ENCODE peak calls at places on chromosomes 16 and 17, in five cellular contexts. One of them, this sample, is unnamed.

GRCh38 chr16:86354641-86355040 is 155.7 kb upstream of the FOXF1 start:
- DNase-seq in cardiac fibroblast: peak; percentile 66
- DNase-seq in tibial artery: no peak
- DNase-seq in transverse colon: no peak
- DNase-seq in ELR: peak; percentile 74
- DNase-seq in this sample: no peak

GRCh38 chr17:66522591-66523272 is 220.3 kb downstream of the PRKCA start:
- DNase-seq in cardiac fibroblast: no peak
- DNase-seq in tibial artery: no peak
- DNase-seq in transverse colon: no peak
- DNase-seq in ELR: peak; percentile 68
- DNase-seq in this sample: no peak

GRCh38 chr17:77778636-77779524 is 179.6 kb upstream of the TNRC6C start:
- DNase-seq in cardiac fibroblast: peak; percentile 54
- DNase-seq in tibial artery: peak; percentile 82
- DNase-seq in transverse colon: peak; percentile 44
- DNase-seq in ELR: no peak
- DNase-seq in this sample: peak; percentile 53

GRCh38 chr17:83178533-83179201 is 99.3 kb downstream of the METRNL start:
- DNase-seq in cardiac fibroblast: no peak
- DNase-seq in tibial artery: peak; percentile 19
- DNase-seq in transverse colon: no peak
- DNase-seq in ELR: no peak
- DNase-seq in this sample: peak; percentile 14

GRCh38 chr16:88764913-88765349 is 20.1 kb downstream of the PIEZO1 start:
- DNase-seq in cardiac fibroblast: no peak
- DNase-seq in tibial artery: no peak
- DNase-seq in transverse colon: no peak
- DNase-seq in ELR: peak; percentile 70
- DNase-seq in this sample: peak; percentile 89

GRCh38 chr16:46775214-46775613 is 27.1 kb upstream of the MYLK3 start:
- DNase-seq in cardiac fibroblast: no peak
- DNase-seq in tibial artery: no peak
- DNase-seq in transverse colon: no peak
- DNase-seq in ELR: no peak
- DNase-seq in this sample: no peak

GRCh38 chr17:74715144-74715543 is 2.4 kb upstream of the CD300LF start:
- DNase-seq in cardiac fibroblast: peak; percentile 19
- DNase-seq in tibial artery: no peak
- DNase-seq in transverse colon: no peak
- DNase-seq in ELR: no peak
- DNase-seq in this sample: peak; percentile 76

GRCh38 chr16:82649766-82650165 is 23.0 kb downstream of the CDH13 start:
- DNase-seq in cardiac fibroblast: no peak
- DNase-seq in tibial artery: no peak
- DNase-seq in transverse colon: no peak
- DNase-seq in ELR: peak; percentile 43
- DNase-seq in this sample: no peak